ENCODE peak calls at places on chromosomes 1 and 21, in five cellular contexts. One of them, this sample, is unnamed.

GRCh38 chr1:30417701-30418425 is 305.5 kb downstream of the MATN1 start:
- DNase-seq in H1: no peak
- DNase-seq in K562: no peak
- DNase-seq in HepG2: no peak
- DNase-seq in HCT116: no peak
- DNase-seq in this sample: no peak

GRCh38 chr1:44260792-44261474 is 47.7 kb downstream of the DMAP1 start:
- DNase-seq in HCT116: no peak
- DNase-seq in H1: no peak
- DNase-seq in HepG2: no peak
- DNase-seq in K562: no peak
- DNase-seq in this sample: no peak

GRCh38 chr1:116981521-116982037 is 20.0 kb upstream of the CD101 start:
- DNase-seq in HepG2: no peak
- DNase-seq in H1: no peak
- DNase-seq in K562: no peak
- DNase-seq in HCT116: no peak
- DNase-seq in this sample: no peak

GRCh38 chr1:52914463-52914862 is 7.1 kb downstream of the ECHDC2 start:
- DNase-seq in HepG2: no peak
- DNase-seq in K562: no peak
- DNase-seq in H1: no peak
- DNase-seq in HCT116: no peak
- DNase-seq in this sample: no peak

GRCh38 chr1:94924967-94925366 is 1.9 kb downstream of the CNN3 start:
- DNase-seq in HepG2: no peak
- DNase-seq in HCT116: no peak
- DNase-seq in K562: no peak
- DNase-seq in H1: no peak
- DNase-seq in this sample: no peak

GRCh38 chr1:158016651-158017335 is 23.3 kb downstream of the KIRREL1 start:
- DNase-seq in H1: no peak
- DNase-seq in HCT116: no peak
- DNase-seq in HepG2: no peak
- DNase-seq in K562: no peak
- DNase-seq in this sample: no peak

GRCh38 chr21:35925497-35925896 is 134.8 kb downstream of the SETD4 start:
- DNase-seq in HCT116: no peak
- DNase-seq in HepG2: peak; percentile 83
- DNase-seq in H1: no peak
- DNase-seq in K562: peak; percentile 43
- DNase-seq in this sample: no peak

GRCh38 chr1:115670476-115671175 is 28.9 kb downstream of the VANGL1 start:
- DNase-seq in HepG2: no peak
- DNase-seq in K562: no peak
- DNase-seq in HCT116: no peak
- DNase-seq in H1: no peak
- DNase-seq in this sample: no peak

GRCh38 chr21:42401164-42401563 is 2.5 kb upstream of the UBASH3A start:
- DNase-seq in K562: no peak
- DNase-seq in HCT116: no peak
- DNase-seq in HepG2: no peak
- DNase-seq in H1: no peak
- DNase-seq in this sample: no peak

GRCh38 chr21:27425574-27425973 is 458.7 kb upstream of the ADAMTS5 start:
- DNase-seq in HepG2: no peak
- DNase-seq in HCT116: no peak
- DNase-seq in K562: no peak
- DNase-seq in H1: no peak
- DNase-seq in this sample: no peak

GRCh38 chr1:4759671-4760070 is 105.3 kb downstream of the AJAP1 start:
- DNase-seq in HepG2: no peak
- DNase-seq in K562: no peak
- DNase-seq in HCT116: no peak
- DNase-seq in H1: no peak
- DNase-seq in this sample: no peak

GRCh38 chr1:22517936-22518335 is 45.4 kb upstream of the EPHA8 start:
- DNase-seq in HepG2: no peak
- DNase-seq in K562: no peak
- DNase-seq in HCT116: no peak
- DNase-seq in H1: no peak
- DNase-seq in this sample: no peak

GRCh38 chr21:15706686-15707085 is 23.1 kb upstream of the USP25 start:
- DNase-seq in HCT116: peak; percentile 81
- DNase-seq in H1: no peak
- DNase-seq in HepG2: no peak
- DNase-seq in K562: no peak
- DNase-seq in this sample: no peak

GRCh38 chr1:25549273-25550154 is 6.1 kb downstream of the LDLRAP1 start:
- DNase-seq in H1: no peak
- DNase-seq in HepG2: peak; percentile 53
- DNase-seq in HCT116: peak; percentile 75
- DNase-seq in K562: peak; percentile 97
- DNase-seq in this sample: peak; percentile 94

GRCh38 chr1:230798491-230798890 is 51.3 kb downstream of the CAPN9 start:
- DNase-seq in H1: no peak
- DNase-seq in K562: no peak
- DNase-seq in HepG2: no peak
- DNase-seq in HCT116: no peak
- DNase-seq in this sample: no peak

GRCh38 chr1:75310067-75310466 is 175.9 kb downstream of the LHX8 start:
- DNase-seq in HCT116: no peak
- DNase-seq in HepG2: no peak
- DNase-seq in H1: no peak
- DNase-seq in K562: no peak
- DNase-seq in this sample: no peak

GRCh38 chr1:246680696-246681127 is 43.5 kb upstream of the SCCPDH start:
- DNase-seq in H1: no peak
- DNase-seq in HCT116: no peak
- DNase-seq in HepG2: no peak
- DNase-seq in K562: no peak
- DNase-seq in this sample: no peak

GRCh38 chr1:230891413-230891812 is 23.1 kb upstream of the C1orf198 start:
- DNase-seq in K562: no peak
- DNase-seq in H1: no peak
- DNase-seq in HepG2: no peak
- DNase-seq in HCT116: no peak
- DNase-seq in this sample: no peak

GRCh38 chr1:24925082-24925779 is 4.8 kb downstream of the RUNX3 start:
- DNase-seq in HCT116: no peak
- DNase-seq in HepG2: no peak
- DNase-seq in K562: no peak
- DNase-seq in H1: no peak
- DNase-seq in this sample: peak; percentile 68

GRCh38 chr1:78114034-78114956 is 68.5 kb downstream of the GIPC2 start:
- DNase-seq in HCT116: peak; percentile 73
- DNase-seq in K562: peak; percentile 37
- DNase-seq in HepG2: peak; percentile 75
- DNase-seq in H1: no peak
- DNase-seq in this sample: peak; percentile 38

GRCh38 chr1:28553229-28553930 is 495 bp downstream of the TRNAU1AP start:
- DNase-seq in H1: no peak
- DNase-seq in K562: peak; percentile 64
- DNase-seq in HepG2: no peak
- DNase-seq in HCT116: no peak
- DNase-seq in this sample: peak; percentile 9

GRCh38 chr1:209583408-209583807 is at the start of gene CAMK1G:
- DNase-seq in HepG2: no peak
- DNase-seq in HCT116: no peak
- DNase-seq in K562: no peak
- DNase-seq in H1: peak; percentile 2
- DNase-seq in this sample: no peak

GRCh38 chr1:206506803-206507394 is 432 bp upstream of the RASSF5 start:
- DNase-seq in K562: no peak
- DNase-seq in H1: no peak
- DNase-seq in HCT116: no peak
- DNase-seq in HepG2: no peak
- DNase-seq in this sample: no peak

GRCh38 chr1:206506405-206506802 is 927 bp upstream of the RASSF5 start:
- DNase-seq in H1: no peak
- DNase-seq in K562: no peak
- DNase-seq in HCT116: no peak
- DNase-seq in HepG2: no peak
- DNase-seq in this sample: no peak

GRCh38 chr1:206508956-206509355 is 1.6 kb downstream of the RASSF5 start:
- DNase-seq in K562: no peak
- DNase-seq in H1: no peak
- DNase-seq in HCT116: no peak
- DNase-seq in HepG2: no peak
- DNase-seq in this sample: no peak

GRCh38 chr1:206508130-206508884 is 976 bp downstream of the RASSF5 start:
- DNase-seq in HepG2: peak; percentile 14
- DNase-seq in K562: no peak
- DNase-seq in HCT116: no peak
- DNase-seq in H1: no peak
- DNase-seq in this sample: no peak

GRCh38 chr1:206507395-206508129 is at the start of gene RASSF5:
- DNase-seq in HepG2: no peak
- DNase-seq in HCT116: no peak
- DNase-seq in K562: peak; percentile 74
- DNase-seq in H1: peak; percentile 27
- DNase-seq in this sample: no peak
- TF ChIP-seq EZH2 in HepG2: no peak
- TF ChIP-seq EZH2 in HCT116: no peak
- TF ChIP-seq EZH2 in K562: no peak
- TF ChIP-seq EZH2 in H1: peak; percentile 65
- TF ChIP-seq EZH2 in this sample: no peak

GRCh38 chr1:154773551-154773950 is 96.5 kb downstream of the KCNN3 start:
- DNase-seq in K562: no peak
- DNase-seq in HepG2: no peak
- DNase-seq in HCT116: no peak
- DNase-seq in H1: no peak
- DNase-seq in this sample: no peak
- TF ChIP-seq SIN3A in K562: no peak
- TF ChIP-seq SIN3A in HepG2: no peak
- TF ChIP-seq SIN3A in HCT116: no peak
- TF ChIP-seq SIN3A in H1: no peak
- TF ChIP-seq SIN3A in this sample: no peak

GRCh38 chr1:114154963-114155322 is 1.3 kb upstream of the SYT6 start:
- DNase-seq in K562: no peak
- DNase-seq in HepG2: no peak
- DNase-seq in H1: no peak
- DNase-seq in HCT116: no peak
- DNase-seq in this sample: no peak

GRCh38 chr1:114153051-114153620 is 533 bp downstream of the SYT6 start:
- DNase-seq in HepG2: no peak
- DNase-seq in H1: no peak
- DNase-seq in K562: no peak
- DNase-seq in HCT116: no peak
- DNase-seq in this sample: no peak

GRCh38 chr1:114154146-114154962 is 685 bp upstream of the SYT6 start:
- DNase-seq in H1: no peak
- DNase-seq in K562: peak; percentile 27
- DNase-seq in HepG2: no peak
- DNase-seq in HCT116: no peak
- DNase-seq in this sample: no peak

GRCh38 chr1:114152211-114153050 is 1.2 kb downstream of the SYT6 start:
- DNase-seq in K562: no peak
- DNase-seq in HCT116: no peak
- DNase-seq in H1: no peak
- DNase-seq in HepG2: no peak
- DNase-seq in this sample: no peak

DNA sequence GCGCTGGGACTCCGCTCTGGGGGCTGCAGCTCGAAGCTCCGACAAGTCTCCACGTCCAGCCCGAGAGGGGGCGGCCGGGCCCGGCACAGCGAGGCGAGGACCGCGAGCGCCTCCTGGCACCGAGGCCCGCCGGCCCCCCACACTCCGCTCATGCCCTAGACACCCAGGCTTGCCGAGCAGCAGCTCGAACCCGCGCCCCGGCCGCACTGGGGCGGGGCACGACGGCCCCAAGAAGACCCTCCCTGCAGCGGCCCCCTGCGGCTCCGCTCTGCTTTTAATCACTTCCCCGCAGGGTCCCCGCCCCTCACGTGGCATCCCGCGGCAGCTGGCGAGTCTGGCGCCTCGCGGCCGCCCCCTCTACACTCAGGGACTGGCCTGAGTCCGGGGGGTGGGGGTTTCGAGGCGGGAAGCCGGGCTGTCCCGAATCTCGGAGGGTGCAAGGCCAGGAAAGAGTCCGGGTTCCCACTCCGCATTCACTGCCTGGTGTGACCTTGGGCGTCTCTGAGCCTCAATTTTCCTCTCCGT is at the start of gene SYT6:
- DNase-seq in HepG2: no peak
- DNase-seq in HCT116: no peak
- DNase-seq in H1: no peak
- DNase-seq in K562: no peak
- DNase-seq in this sample: no peak
- TF ChIP-seq EZH2 in HepG2: no peak
- TF ChIP-seq EZH2 in HCT116: no peak
- TF ChIP-seq EZH2 in H1: peak; percentile 14
- TF ChIP-seq EZH2 in K562: no peak
- TF ChIP-seq EZH2 in this sample: no peak

GRCh38 chr1:156430305-156430704 is 61.3 kb downstream of the RHBG start:
- DNase-seq in K562: peak; percentile 41
- DNase-seq in HepG2: no peak
- DNase-seq in HCT116: no peak
- DNase-seq in H1: no peak
- DNase-seq in this sample: no peak

GRCh38 chr1:156430809-156431208 is 61.8 kb downstream of the RHBG start:
- DNase-seq in HCT116: no peak
- DNase-seq in HepG2: no peak
- DNase-seq in K562: no peak
- DNase-seq in H1: no peak
- DNase-seq in this sample: no peak

GRCh38 chr1:156433032-156433431 is 64.0 kb downstream of the RHBG start:
- DNase-seq in HepG2: no peak
- DNase-seq in K562: no peak
- DNase-seq in HCT116: no peak
- DNase-seq in H1: no peak
- DNase-seq in this sample: no peak

GRCh38 chr1:156432109-156433018 is 63.4 kb downstream of the RHBG start:
- DNase-seq in HepG2: no peak
- DNase-seq in H1: no peak
- DNase-seq in K562: no peak
- DNase-seq in HCT116: no peak
- DNase-seq in this sample: no peak

DNA sequence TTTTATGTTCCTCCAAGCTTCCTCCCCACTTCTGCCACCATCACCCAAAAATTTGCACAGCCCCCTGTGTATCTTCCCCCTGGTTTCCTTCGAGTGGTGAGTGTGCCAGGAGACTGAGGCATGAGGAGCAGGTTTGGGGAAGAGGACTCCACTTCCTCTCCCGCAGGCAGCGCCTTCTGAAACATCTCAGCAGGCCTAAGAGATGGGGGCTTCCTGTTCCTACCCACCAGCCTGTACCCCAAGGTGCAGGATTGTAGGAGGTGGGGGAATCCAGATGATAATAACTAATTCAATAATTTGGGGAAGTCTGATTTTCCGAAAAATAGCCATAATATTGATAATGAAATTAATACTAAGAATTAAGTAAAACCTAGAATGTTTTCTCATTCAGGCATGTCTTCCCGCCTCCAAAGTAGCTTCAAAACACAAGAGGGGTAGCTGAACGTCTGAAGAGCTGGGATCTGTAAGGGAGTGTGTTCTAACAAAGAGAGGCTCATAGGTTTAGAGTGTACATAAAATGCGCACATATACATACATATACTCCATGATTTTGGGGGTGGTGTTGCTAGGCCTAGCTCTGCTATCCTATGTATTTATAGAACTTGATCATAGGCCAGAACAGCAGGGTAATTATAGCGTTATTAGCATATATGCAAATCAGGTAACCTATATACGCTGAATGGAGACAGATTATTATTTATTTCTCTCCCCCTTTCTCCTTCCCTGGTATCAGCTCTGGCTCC is 62.5 kb downstream of the RHBG start:
- DNase-seq in H1: no peak
- DNase-seq in HepG2: no peak
- DNase-seq in HCT116: no peak
- DNase-seq in K562: no peak
- DNase-seq in this sample: no peak
- TF ChIP-seq SIN3A in H1: no peak
- TF ChIP-seq SIN3A in HepG2: no peak
- TF ChIP-seq SIN3A in HCT116: no peak
- TF ChIP-seq SIN3A in K562: no peak
- TF ChIP-seq SIN3A in this sample: no peak

This sample was measured in GM12878.